ENCODE peak calls at places on chromosome 14, in six cellular contexts. I, O, Q, B, W and G are unnamed samples.

GRCh38 chr14:56359245-56359644 is 220.4 kb upstream of the TMEM260 start:
- DNase-seq in O (no peak), Q (no peak), I (no peak), W (no peak), B (no peak), G (no peak)

GRCh38 chr14:88470542-88471440 is 84.0 kb downstream of the PTPN21 start:
- DNase-seq in B (peak), O (peak), W (no peak), I (no peak), Q (no peak), G (no peak)

GRCh38 chr14:99040047-99040446 is 231.9 kb downstream of the BCL11B start:
- DNase-seq in Q (no peak), W (no peak), I (no peak), O (no peak), B (no peak), G (no peak)

GRCh38 chr14:22551597-22551982 is 37.4 kb downstream of the DAD1 start:
- DNase-seq in B (no peak), I (no peak), Q (no peak), O (no peak), W (no peak), G (no peak)

GRCh38 chr14:102854397-102854703 is 68.1 kb upstream of the AMN start:
- DNase-seq in I (no peak), O (no peak), Q (no peak), W (no peak), B (no peak), G (no peak)

GRCh38 chr14:100633406-100633805 is 46.2 kb upstream of the BEGAIN start:
- DNase-seq in O (no peak), I (no peak), W (no peak), Q (no peak), B (no peak), G (no peak)

GRCh38 chr14:44971459-44971858 is 9.5 kb downstream of the TOGARAM1 start:
- DNase-seq in W (no peak), B (no peak), Q (no peak), O (no peak), I (no peak), G (no peak)

GRCh38 chr14:64174922-64175782 is 119.0 kb downstream of the ESR2 start:
- DNase-seq in O (no peak), I (no peak), Q (no peak), W (no peak), B (no peak), G (no peak)